ENCODE peak calls at places on chromosomes 6 and 20, in five cellular contexts. One of them, this sample, is unnamed.

GRCh38 chr20:6295477-6296256 is 172.8 kb upstream of the FERMT1 start:
- DNase-seq in immature natural killer cell: no peak
- DNase-seq in A172: no peak
- DNase-seq in NAMALWA: no peak
- DNase-seq in activated CD4-positive, alpha-beta T cell treated with anti-CD3 and anti-CD28 coated beads, Interleukin-2, amount 50 U/mL, for 1 hour: no peak
- DNase-seq in this sample: no peak

GRCh38 chr6:131107166-131107565 is 28.1 kb upstream of the AKAP7 start:
- DNase-seq in A172: peak
- DNase-seq in immature natural killer cell: no peak
- DNase-seq in activated CD4-positive, alpha-beta T cell treated with anti-CD3 and anti-CD28 coated beads, Interleukin-2, amount 50 U/mL, for 1 hour: no peak
- DNase-seq in NAMALWA: no peak
- DNase-seq in this sample: no peak

GRCh38 chr6:89117285-89118108 is at the start of gene SRSF12:
- DNase-seq in activated CD4-positive, alpha-beta T cell treated with anti-CD3 and anti-CD28 coated beads, Interleukin-2, amount 50 U/mL, for 1 hour: peak
- DNase-seq in A172: no peak
- DNase-seq in immature natural killer cell: peak
- DNase-seq in NAMALWA: no peak
- DNase-seq in this sample: no peak

GRCh38 chr20:6066582-6066981 is 12.7 kb upstream of the LRRN4 start:
- DNase-seq in immature natural killer cell: no peak
- DNase-seq in activated CD4-positive, alpha-beta T cell treated with anti-CD3 and anti-CD28 coated beads, Interleukin-2, amount 50 U/mL, for 1 hour: no peak
- DNase-seq in NAMALWA: no peak
- DNase-seq in A172: no peak
- DNase-seq in this sample: no peak

GRCh38 chr6:14026831-14027539 is 90.6 kb upstream of the CD83 start:
- DNase-seq in activated CD4-positive, alpha-beta T cell treated with anti-CD3 and anti-CD28 coated beads, Interleukin-2, amount 50 U/mL, for 1 hour: no peak
- DNase-seq in A172: peak
- DNase-seq in immature natural killer cell: no peak
- DNase-seq in NAMALWA: peak
- DNase-seq in this sample: no peak

GRCh38 chr6:133297657-133298056 is 56.5 kb downstream of the EYA4 start:
- DNase-seq in activated CD4-positive, alpha-beta T cell treated with anti-CD3 and anti-CD28 coated beads, Interleukin-2, amount 50 U/mL, for 1 hour: no peak
- DNase-seq in NAMALWA: no peak
- DNase-seq in A172: no peak
- DNase-seq in immature natural killer cell: no peak
- DNase-seq in this sample: no peak

GRCh38 chr6:87407531-87407895 is 259 bp upstream of the CFAP206 start:
- DNase-seq in activated CD4-positive, alpha-beta T cell treated with anti-CD3 and anti-CD28 coated beads, Interleukin-2, amount 50 U/mL, for 1 hour: no peak
- DNase-seq in NAMALWA: no peak
- DNase-seq in A172: peak
- DNase-seq in immature natural killer cell: no peak
- DNase-seq in this sample: no peak

GRCh38 chr20:38873050-38873581 is 53.1 kb upstream of the FAM83D start:
- DNase-seq in NAMALWA: peak
- DNase-seq in activated CD4-positive, alpha-beta T cell treated with anti-CD3 and anti-CD28 coated beads, Interleukin-2, amount 50 U/mL, for 1 hour: peak
- DNase-seq in immature natural killer cell: peak
- DNase-seq in A172: no peak
- DNase-seq in this sample: peak

GRCh38 chr6:4449409-4449808 is 314.0 kb upstream of the ECI2 start:
- DNase-seq in NAMALWA: no peak
- DNase-seq in immature natural killer cell: no peak
- DNase-seq in activated CD4-positive, alpha-beta T cell treated with anti-CD3 and anti-CD28 coated beads, Interleukin-2, amount 50 U/mL, for 1 hour: no peak
- DNase-seq in A172: peak
- DNase-seq in this sample: no peak

GRCh38 chr6:75296811-75297779 is 12.5 kb upstream of the TMEM30A start:
- DNase-seq in A172: peak
- DNase-seq in immature natural killer cell: peak
- DNase-seq in activated CD4-positive, alpha-beta T cell treated with anti-CD3 and anti-CD28 coated beads, Interleukin-2, amount 50 U/mL, for 1 hour: no peak
- DNase-seq in NAMALWA: peak
- DNase-seq in this sample: peak

GRCh38 chr20:44032583-44033138 is 118.0 kb downstream of the TOX2 start:
- DNase-seq in activated CD4-positive, alpha-beta T cell treated with anti-CD3 and anti-CD28 coated beads, Interleukin-2, amount 50 U/mL, for 1 hour: no peak
- DNase-seq in NAMALWA: no peak
- DNase-seq in immature natural killer cell: no peak
- DNase-seq in A172: no peak
- DNase-seq in this sample: no peak

GRCh38 chr6:3317741-3318211 is 59.0 kb downstream of the PSMG4 start:
- DNase-seq in NAMALWA: no peak
- DNase-seq in immature natural killer cell: no peak
- DNase-seq in activated CD4-positive, alpha-beta T cell treated with anti-CD3 and anti-CD28 coated beads, Interleukin-2, amount 50 U/mL, for 1 hour: no peak
- DNase-seq in A172: no peak
- DNase-seq in this sample: no peak

GRCh38 chr6:45772886-45773285 is 242.8 kb downstream of the CLIC5 start:
- DNase-seq in immature natural killer cell: no peak
- DNase-seq in activated CD4-positive, alpha-beta T cell treated with anti-CD3 and anti-CD28 coated beads, Interleukin-2, amount 50 U/mL, for 1 hour: no peak
- DNase-seq in NAMALWA: no peak
- DNase-seq in A172: no peak
- DNase-seq in this sample: no peak

GRCh38 chr20:45946149-45946970 is 11.9 kb downstream of the PCIF1 start:
- DNase-seq in immature natural killer cell: peak
- DNase-seq in A172: peak
- DNase-seq in activated CD4-positive, alpha-beta T cell treated with anti-CD3 and anti-CD28 coated beads, Interleukin-2, amount 50 U/mL, for 1 hour: no peak
- DNase-seq in NAMALWA: no peak
- DNase-seq in this sample: no peak

GRCh38 chr6:24600903-24601302 is 45.1 kb downstream of the KIAA0319 start:
- DNase-seq in A172: no peak
- DNase-seq in NAMALWA: peak
- DNase-seq in immature natural killer cell: no peak
- DNase-seq in activated CD4-positive, alpha-beta T cell treated with anti-CD3 and anti-CD28 coated beads, Interleukin-2, amount 50 U/mL, for 1 hour: no peak
- DNase-seq in this sample: no peak

This sample was measured in Jurkat, Clone E6-1.